ENCODE peak calls at places on chromosomes 1 and 21, in nine cellular contexts. M is fibroblast of mammary gland; X is LNCaP clone FGC; Y is GM20000; L is CD4-positive, alpha-beta T cell; D is omental fat pad; E is psoas muscle; A is uterus; T is activated CD8-positive, alpha-beta T cell treated with anti-CD3 and anti-CD28 coated beads for 36 hours. Q is an unnamed sample.

GRCh38 chr1:11641776-11642305 is 12.4 kb downstream of the FBXO2 start:
- DNase-seq in M (no peak), X (no peak), Y (no peak), L (no peak), D (no peak), E (no peak), A (no peak), T (no peak), Q (no peak)

GRCh38 chr1:204968946-204969345 is 74.1 kb upstream of the CNTN2 start:
- DNase-seq in M (no peak), X (no peak), Y (no peak), L (no peak), D (no peak), E (no peak), A (no peak), T (no peak), Q (no peak)

GRCh38 chr1:112453876-112454275 is 54.9 kb upstream of the WNT2B start:
- DNase-seq in M (no peak), X (no peak), Y (no peak), L (no peak), D (no peak), E (no peak), A (no peak), T (no peak), Q (no peak)

GRCh38 chr1:61182049-61182448 is 99.7 kb downstream of the NFIA start:
- DNase-seq in M (peak), X (no peak), Y (no peak), L (no peak), D (no peak), E (no peak), A (no peak), T (no peak), Q (no peak)

GRCh38 chr1:156655151-156655903 is 13.4 kb downstream of the BCAN start:
- DNase-seq in M (no peak), X (no peak), Y (no peak), L (no peak), D (no peak), E (no peak), A (no peak), T (no peak), Q (no peak)

GRCh38 chr1:95281781-95282495 is 47.9 kb downstream of the RWDD3 start:
- DNase-seq in M (no peak), X (no peak), Y (no peak), L (no peak), D (no peak), E (no peak), A (no peak), T (no peak), Q (no peak)

GRCh38 chr1:26169669-26170471 is at the start of gene ZNF593:
- DNase-seq in M (peak), X (peak), Y (peak), L (peak), D (peak), E (peak), A (peak), T (peak), Q (peak)

GRCh38 chr1:47529520-47530098 is 91.8 kb downstream of the FOXD2 start:
- DNase-seq in M (no peak), X (no peak), Y (no peak), L (no peak), D (no peak), E (no peak), A (no peak), T (no peak), Q (no peak)

GRCh38 chr1:224430511-224431113 is 4.0 kb downstream of the WDR26 start:
- DNase-seq in M (peak), X (no peak), Y (peak), L (no peak), D (no peak), E (no peak), A (no peak), T (peak), Q (no peak)

DNA sequence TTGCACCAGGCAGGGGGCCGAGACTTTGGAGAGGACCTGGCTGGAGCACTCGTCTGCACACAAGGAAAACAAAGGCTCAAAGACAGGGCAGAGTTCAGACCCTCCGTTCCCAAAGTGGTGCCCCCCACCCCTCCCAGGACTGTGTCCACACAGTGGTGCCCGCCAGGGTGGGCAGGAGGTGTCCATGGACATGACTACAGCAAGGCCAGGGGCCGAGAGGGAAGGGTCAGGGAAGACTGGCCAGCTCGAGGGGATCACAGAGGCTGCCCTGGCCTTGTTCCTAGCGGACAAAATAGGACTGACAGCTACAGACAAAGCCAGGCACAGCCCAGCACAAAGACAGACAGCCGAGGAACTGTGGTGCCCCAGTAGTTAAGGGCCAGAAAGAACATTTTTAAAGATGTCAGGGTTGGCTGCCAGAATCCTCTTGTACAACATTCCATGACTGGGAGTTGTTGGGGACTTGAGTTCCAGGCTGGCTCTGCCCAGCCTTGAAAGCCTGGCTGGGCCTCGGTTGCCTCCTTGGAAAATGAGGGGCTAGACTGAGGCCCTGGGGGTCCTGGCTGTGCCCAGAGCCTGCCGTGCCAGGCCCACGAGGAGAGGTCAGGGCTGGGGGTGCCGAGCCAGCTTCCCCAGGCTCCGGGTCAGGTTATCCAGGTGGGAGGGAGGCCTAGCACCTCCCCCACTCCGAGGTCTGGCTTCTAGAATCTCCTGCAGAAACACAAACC is 63.7 kb downstream of the SLX9 start:
- DNase-seq in M (no peak), X (no peak), Y (no peak), L (no peak), D (no peak), E (peak), A (peak), T (no peak), Q (no peak)
- TF ChIP-seq CTCF in M (no peak), X (no peak), Y (no peak), L (no peak), D (no peak), E (no peak), A (no peak), T (no peak), Q (no peak)

GRCh38 chr1:161420763-161421455 is 53.2 kb upstream of the CFAP126 start:
- DNase-seq in M (no peak), X (no peak), Y (no peak), L (no peak), D (no peak), E (no peak), A (no peak), T (no peak), Q (no peak)

DNA sequence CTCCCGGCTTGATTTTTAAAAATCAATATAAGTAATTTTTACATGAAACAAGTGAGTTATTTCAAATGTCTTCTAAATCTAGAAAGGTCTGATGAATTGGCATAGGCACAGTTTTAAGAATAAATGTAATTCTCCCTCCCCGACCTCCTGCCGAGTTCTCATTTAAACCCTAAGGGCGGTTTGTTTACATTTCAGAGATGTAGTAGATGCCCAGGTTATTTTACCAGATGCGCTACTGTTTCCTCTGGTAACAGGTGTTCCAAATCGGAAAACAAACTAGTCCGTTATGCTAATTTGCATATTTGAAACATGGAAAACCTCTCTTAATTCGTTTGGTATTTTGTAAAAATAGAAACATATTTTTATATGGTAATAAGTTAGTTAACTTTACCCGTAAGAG is 53.8 kb upstream of the CFAP126 start:
- DNase-seq in M (no peak), X (no peak), Y (no peak), L (no peak), D (no peak), E (no peak), A (no peak), T (no peak), Q (no peak)
- TF ChIP-seq CTCF in M (no peak), X (no peak), Y (no peak), L (no peak), D (no peak), E (no peak), A (no peak), T (no peak), Q (no peak)

GRCh38 chr1:196494766-196495165 is 113.5 kb downstream of the KCNT2 start:
- DNase-seq in M (no peak), X (no peak), Y (no peak), L (no peak), D (no peak), E (no peak), A (no peak), T (no peak), Q (no peak)

GRCh38 chr1:196497824-196498223 is 110.4 kb downstream of the KCNT2 start:
- DNase-seq in M (no peak), X (no peak), Y (no peak), L (no peak), D (no peak), E (no peak), A (no peak), T (no peak), Q (no peak)

GRCh38 chr1:196493881-196494280 is 114.4 kb downstream of the KCNT2 start:
- DNase-seq in M (no peak), X (no peak), Y (no peak), L (no peak), D (no peak), E (no peak), A (no peak), T (no peak), Q (no peak)
- TF ChIP-seq CTCF in M (no peak), X (no peak), Y (no peak), L (no peak), D (no peak), E (no peak), A (no peak), T (no peak), Q (no peak)

GRCh38 chr21:45921917-45922316 is 59.7 kb upstream of the COL6A1 start:
- DNase-seq in M (no peak), X (no peak), Y (no peak), L (no peak), D (no peak), E (no peak), A (no peak), T (no peak), Q (no peak)
- TF ChIP-seq CTCF in M (no peak), X (no peak), Y (no peak), L (no peak), D (no peak), E (no peak), A (no peak), T (no peak), Q (no peak)

GRCh38 chr1:40651138-40651857 is 14.2 kb downstream of the RIMS3 start:
- DNase-seq in M (no peak), X (no peak), Y (no peak), L (no peak), D (no peak), E (no peak), A (no peak), T (no peak), Q (no peak)
- TF ChIP-seq CTCF in M (no peak), X (peak), Y (no peak), L (no peak), D (no peak), E (no peak), A (no peak), T (no peak), Q (no peak)

GRCh38 chr1:159924025-159924790 is 1.1 kb downstream of the TAGLN2 start:
- DNase-seq in M (peak), X (no peak), Y (peak), L (peak), D (peak), E (peak), A (peak), T (peak), Q (no peak)
- TF ChIP-seq CTCF in M (no peak), X (no peak), Y (no peak), L (no peak), D (no peak), E (no peak), A (no peak), T (no peak), Q (no peak)

DNA sequence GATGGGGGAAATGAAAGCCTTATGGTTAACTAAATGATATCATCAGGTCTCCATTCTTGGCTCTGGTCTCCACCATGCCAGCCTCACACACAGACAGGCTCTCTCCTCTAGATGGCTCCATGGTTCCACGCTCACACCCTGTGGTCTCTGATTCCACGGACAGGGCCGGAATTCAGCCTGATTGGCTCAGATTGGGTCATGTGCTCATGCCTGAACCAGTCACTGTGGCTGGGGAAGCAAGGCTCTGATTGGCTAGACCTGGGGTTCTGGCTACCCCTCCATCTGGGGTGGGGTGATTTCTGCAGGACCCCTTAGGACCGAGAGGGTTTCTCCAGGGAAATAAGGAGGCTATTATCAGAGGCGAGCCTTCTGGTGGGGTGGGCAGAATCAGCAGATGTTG is 277.0 kb downstream of the PTPRU start:
- DNase-seq in M (peak), X (peak), Y (peak), L (no peak), D (no peak), E (peak), A (no peak), T (peak), Q (peak)
- TF ChIP-seq CTCF in M (peak), X (peak), Y (no peak), L (no peak), D (no peak), E (peak), A (no peak), T (no peak), Q (peak)

DNA sequence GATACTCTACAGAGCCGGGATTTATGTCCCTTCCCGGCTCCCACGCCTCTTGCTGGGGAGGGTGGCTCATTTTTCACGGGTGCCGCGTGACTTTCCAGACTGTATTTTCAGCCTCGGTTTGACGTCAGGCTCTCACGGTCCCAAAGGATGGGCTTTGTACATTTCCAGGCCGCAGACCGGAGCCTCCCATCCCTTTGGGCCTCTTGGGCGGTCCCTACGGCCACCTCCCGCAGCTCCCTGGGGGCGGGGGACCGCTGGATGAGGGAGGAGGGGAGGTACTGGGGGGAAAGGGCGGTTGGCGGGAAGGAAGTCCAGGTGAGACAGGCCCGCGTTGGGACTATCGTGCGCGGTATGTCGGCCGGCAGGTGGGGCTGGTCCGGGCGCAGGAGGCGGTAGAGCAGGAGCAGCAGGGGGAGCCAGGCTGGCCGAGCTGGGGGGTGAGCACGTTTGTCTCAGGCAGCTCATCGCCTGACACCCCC is 17.9 kb downstream of the UBL4B start:
- DNase-seq in M (peak), X (no peak), Y (no peak), L (no peak), D (peak), E (no peak), A (peak), T (peak), Q (no peak)
- TF ChIP-seq CTCF in M (no peak), X (no peak), Y (peak), L (no peak), D (no peak), E (no peak), A (no peak), T (peak), Q (no peak)

GRCh38 chr1:3161130-3161840 is 92.3 kb downstream of the PRDM16 start:
- DNase-seq in M (no peak), X (no peak), Y (no peak), L (no peak), D (no peak), E (no peak), A (no peak), T (peak), Q (no peak)
- TF ChIP-seq CTCF in M (no peak), X (no peak), Y (no peak), L (no peak), D (no peak), E (no peak), A (no peak), T (no peak), Q (no peak)

Q was measured in neural crest cell.